ENCODE peak calls at places on chromosome 12, in four cellular contexts. Z is amygdala, X is left colon, L is WTC11. U is an unnamed sample.

GRCh38 chr12:45503887-45504286 is 225.6 kb upstream of the ARID2 start:
- DNase-seq in Z (no peak), X (no peak), L (no peak), U (no peak)

GRCh38 chr12:138898-139534 is 72.4 kb downstream of the IQSEC3 start:
- DNase-seq in Z (no peak), X (no peak), L (peak; percentile 49), U (no peak)

GRCh38 chr12:40315375-40315774 is 90.6 kb downstream of the LRRK2 start:
- DNase-seq in Z (no peak), X (no peak), L (no peak), U (no peak)

GRCh38 chr12:122935318-122935717 is 30.9 kb downstream of the ABCB9 start:
- DNase-seq in Z (no peak), X (no peak), L (no peak), U (no peak)

GRCh38 chr12:15978431-15978950 is 67.4 kb downstream of the DERA start:
- DNase-seq in Z (no peak), X (no peak), L (no peak), U (no peak)

GRCh38 chr12:117662620-117663395 is 301.4 kb upstream of the NOS1 start:
- DNase-seq in Z (no peak), X (no peak), L (no peak), U (no peak)

GRCh38 chr12:11228268-11228879 is 41.1 kb downstream of the PRB3 start:
- DNase-seq in Z (no peak), X (peak; percentile 35), L (peak; percentile 76), U (no peak)

GRCh38 chr12:92570056-92570753 is 132.6 kb upstream of the PLEKHG7 start:
- DNase-seq in Z (peak; percentile 44), X (peak; percentile 59), L (peak; percentile 28), U (peak; percentile 36)

GRCh38 chr12:116160196-116160595 is 117.3 kb downstream of the MED13L start:
- DNase-seq in Z (no peak), X (no peak), L (no peak), U (no peak)

GRCh38 chr12:24991209-24992049 is 42.5 kb upstream of the BCAT1 start:
- DNase-seq in Z (no peak), X (no peak), L (no peak), U (no peak)

GRCh38 chr12:109581856-109582255 is 8.3 kb downstream of the MVK start:
- DNase-seq in Z (no peak), X (no peak), L (no peak), U (no peak)

GRCh38 chr12:131379758-131380157 is 331.1 kb upstream of the SFSWAP start:
- DNase-seq in Z (no peak), X (no peak), L (no peak), U (no peak)

GRCh38 chr12:49342066-49342913 is 4.4 kb upstream of the DNAJC22 start:
- DNase-seq in Z (peak; percentile 53), X (peak; percentile 86), L (peak; percentile 96), U (peak; percentile 56)

GRCh38 chr12:830111-830867 is 77.9 kb downstream of the WNK1 start:
- DNase-seq in Z (no peak), X (no peak), L (no peak), U (no peak)

GRCh38 chr12:56374726-56375597 is 12.3 kb upstream of the APOF start:
- DNase-seq in Z (no peak), X (no peak), L (no peak), U (no peak)

U was measured in activated T-helper 1 cell treated with anti-CD3 and anti-CD28 coated beads, Interleukin-12 subunit alpha, Interleukin-12 subunit beta, Interleukin-2, Interleukin-4 antibody, amounts not matched to agents 30 ng/mL and 10 ng/mL and 1 ng/mL, durations not matched to agents 14 hours and 24 hours and 36 hours.